ENCODE peak calls at places on chromosomes 16 and 17, in eight cellular contexts. X is AG09309, Y is RWPE2, T is astrocyte, K is A549, I is upper lobe of right lung, D is epithelial cell of esophagus, B is NB4. R is an unnamed sample.
A peak's percentile ranks its signal among the peaks of the same experiment; 100 is the strongest.

GRCh38 chr17:2337811-2338657 is 733 bp downstream of the SGSM2 start:
- DNase-seq in K (peak; percentile 91), D (peak; percentile 65), X (no peak), Y (peak; percentile 66), B (peak; percentile 68), I (peak; percentile 87), T (peak; percentile 32), R (no peak)

GRCh38 chr17:47239663-47240374 is 13.8 kb upstream of the ITGB3 start:
- DNase-seq in Y (peak; percentile 94), I (no peak), X (peak; percentile 96), B (peak; percentile 80), K (peak; percentile 50), D (peak; percentile 92), T (peak; percentile 96), R (no peak)

GRCh38 chr17:64103751-64104364 is 26.1 kb downstream of the ERN1 start:
- DNase-seq in B (peak; percentile 91), T (peak; percentile 54), Y (no peak), I (no peak), D (peak; percentile 56), K (no peak), X (no peak), R (no peak)

GRCh38 chr16:13873835-13874438 is 46.0 kb upstream of the ERCC4 start:
- DNase-seq in K (peak; percentile 29), B (peak; percentile 37), X (no peak), Y (no peak), T (no peak), D (peak; percentile 27), I (no peak), R (no peak)

GRCh38 chr17:19663097-19663496 is 14.5 kb downstream of the ALDH3A2 start:
- DNase-seq in T (no peak), X (no peak), D (no peak), B (no peak), K (no peak), I (no peak), Y (no peak), R (no peak)

GRCh38 chr16:23081675-23082119 is 67.6 kb downstream of the USP31 start:
- DNase-seq in I (no peak), T (peak; percentile 87), B (no peak), D (peak; percentile 89), K (peak; percentile 23), X (peak; percentile 83), Y (no peak), R (no peak)

GRCh38 chr16:12271006-12271405 is 294.5 kb downstream of the SNX29 start:
- DNase-seq in B (peak; percentile 47), T (peak; percentile 34), I (no peak), X (no peak), Y (no peak), D (peak; percentile 14), K (no peak), R (no peak)

GRCh38 chr17:81012574-81013447 is 21.2 kb downstream of the CHMP6 start:
- DNase-seq in I (peak; percentile 46), D (no peak), X (no peak), T (no peak), Y (no peak), K (no peak), B (no peak), R (no peak)

GRCh38 chr16:89917773-89918452 is 749 bp upstream of the MC1R start:
- DNase-seq in X (no peak), I (peak; percentile 89), Y (peak; percentile 89), B (peak; percentile 96), D (peak; percentile 86), T (peak; percentile 80), K (peak; percentile 76), R (no peak)

GRCh38 chr16:57255686-57256415 is 10.8 kb downstream of the ARL2BP start:
- DNase-seq in I (no peak), T (no peak), Y (no peak), B (no peak), X (no peak), D (peak; percentile 91), K (no peak), R (no peak)

GRCh38 chr17:65368341-65368740 is 193.1 kb downstream of the AXIN2 start:
- DNase-seq in Y (no peak), K (no peak), I (no peak), D (no peak), T (no peak), B (no peak), X (no peak), R (no peak)

GRCh38 chr17:80855968-80856862 is 135.4 kb upstream of the CHMP6 start:
- DNase-seq in T (peak; percentile 99), D (peak; percentile 99), K (peak; percentile 96), B (peak; percentile 90), X (peak; percentile 98), Y (peak; percentile 97), I (no peak), R (no peak)

GRCh38 chr16:84973226-84973625 is 38.1 kb downstream of the ZDHHC7 start:
- DNase-seq in T (no peak), K (no peak), D (no peak), B (no peak), Y (no peak), I (no peak), X (no peak), R (no peak)

GRCh38 chr17:17042851-17043667 is 802 bp downstream of the MPRIP start:
- DNase-seq in X (no peak), I (peak; percentile 70), B (peak; percentile 45), D (peak; percentile 70), K (no peak), Y (peak; percentile 49), T (no peak), R (no peak)

GRCh38 chr17:32931686-32932085 is 3.7 kb downstream of the TMEM98 start:
- DNase-seq in B (no peak), D (peak; percentile 81), K (no peak), Y (no peak), T (peak; percentile 41), X (no peak), I (no peak), R (no peak)

GRCh38 chr17:33989357-33990148 is 265.5 kb upstream of the CCL2 start:
- DNase-seq in B (no peak), X (no peak), T (no peak), K (no peak), D (no peak), Y (no peak), I (no peak), R (no peak)

GRCh38 chr16:4846503-4846900 is 586 bp downstream of the GLYR1 start:
- DNase-seq in B (peak; percentile 74), Y (no peak), D (peak; percentile 73), I (peak; percentile 81), T (peak; percentile 60), X (peak; percentile 23), K (no peak), R (no peak)

GRCh38 chr17:47987240-47987835 is 16.4 kb downstream of the CDK5RAP3 start:
- DNase-seq in K (no peak), D (no peak), I (no peak), B (no peak), Y (no peak), X (no peak), T (peak; percentile 44), R (peak; percentile 61)

GRCh38 chr17:81917565-81918332 is at the start of gene SIRT7:
- DNase-seq in Y (no peak), X (no peak), D (peak; percentile 76), T (no peak), K (peak; percentile 97), I (peak; percentile 90), B (peak; percentile 82), R (no peak)

GRCh38 chr16:86199871-86200700 is 301.1 kb downstream of the IRF8 start:
- DNase-seq in I (no peak), B (no peak), X (no peak), D (no peak), Y (no peak), K (no peak), T (no peak), R (no peak)
- H3K4me3 ChIP-seq in I (peak overlapping the region; percentile 32), B (no peak overlapping the region), X (no peak overlapping the region), D (no peak overlapping the region), Y (no peak overlapping the region), K (no peak overlapping the region), T (no peak overlapping the region), R (no peak overlapping the region)

GRCh38 chr16:54071516-54071915 is 215.1 kb downstream of the IRX3 start:
- DNase-seq in X (no peak), B (no peak), K (no peak), Y (no peak), D (no peak), T (no peak), I (no peak), R (no peak)

GRCh38 chr16:54068212-54068611 is 218.4 kb downstream of the IRX3 start:
- DNase-seq in Y (no peak), K (no peak), I (no peak), B (no peak), D (no peak), X (no peak), T (no peak), R (no peak)

GRCh38 chr16:54070944-54071343 is 215.6 kb downstream of the IRX3 start:
- DNase-seq in K (no peak), I (no peak), X (no peak), B (peak; percentile 71), Y (no peak), T (no peak), D (no peak), R (no peak)

GRCh38 chr16:54067317-54068065 is 219.1 kb downstream of the IRX3 start:
- DNase-seq in D (no peak), X (no peak), I (no peak), K (no peak), B (no peak), Y (no peak), T (no peak), R (peak; percentile 34)

GRCh38 chr16:54069601-54070239 is 216.9 kb downstream of the IRX3 start:
- DNase-seq in K (no peak), T (no peak), X (no peak), D (no peak), Y (no peak), B (no peak), I (no peak), R (no peak)
- TF ChIP-seq CTCF in K (no peak), T (no peak), X (no peak), D (no peak), Y (no peak), B (no peak), I (no peak), R (no peak)

GRCh38 chr17:4560837-4561241 is 462 bp upstream of the GGT6 start:
- DNase-seq in Y (no peak), K (no peak), T (no peak), D (no peak), X (no peak), I (peak; percentile 61), B (no peak), R (no peak)
- H3K4me3 ChIP-seq in Y (no peak overlapping the region), K (no peak overlapping the region), T (no peak overlapping the region), D (no peak overlapping the region), X (no peak overlapping the region), I (no peak overlapping the region), B (no peak overlapping the region), R (no peak overlapping the region)

DNA sequence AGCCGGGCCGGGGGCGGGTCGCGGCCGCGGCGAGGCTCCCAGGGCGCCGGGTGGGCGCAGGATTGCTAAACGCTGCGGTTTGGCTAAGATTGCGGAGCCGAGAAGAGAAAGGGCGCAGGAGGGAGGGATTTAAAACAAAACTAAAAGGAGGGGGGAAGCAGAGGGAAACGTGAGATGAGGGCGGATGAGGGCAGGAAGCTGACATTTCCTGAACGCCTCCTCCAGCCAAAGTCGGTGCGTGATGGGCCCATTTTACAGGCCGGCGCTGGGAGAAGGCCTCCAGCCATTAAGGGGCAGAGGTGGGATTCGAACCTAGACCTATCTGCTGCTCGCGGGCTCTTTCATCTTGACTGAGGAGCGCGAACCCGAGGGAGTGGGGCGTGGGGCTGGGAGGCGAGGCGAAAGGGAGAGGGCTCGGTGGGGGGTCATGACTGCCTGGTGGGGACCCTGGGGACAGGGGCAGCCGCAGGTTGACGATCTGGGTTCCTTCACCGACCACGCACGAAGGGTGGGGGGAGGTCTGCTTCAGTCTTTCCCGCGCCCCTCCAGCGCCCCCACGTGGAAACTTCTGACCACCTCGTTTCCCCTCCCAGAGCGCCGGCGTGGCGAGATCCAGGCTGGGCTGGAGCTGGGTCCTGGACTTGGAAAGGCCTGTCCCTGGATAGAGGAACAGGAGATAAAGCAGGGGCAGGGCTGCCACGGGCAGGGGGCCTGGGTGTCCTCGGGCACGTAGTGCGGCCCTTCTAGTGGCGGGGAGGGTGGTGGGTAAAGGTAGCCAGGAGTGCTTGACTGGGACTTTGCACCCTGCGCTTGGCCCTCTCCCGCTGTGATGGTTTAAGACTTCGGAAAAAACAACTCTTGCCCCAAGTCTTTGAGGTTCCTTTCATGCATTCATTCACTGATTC is 3.8 kb upstream of the TAC4 start:
- DNase-seq in X (peak; percentile 20), K (peak; percentile 66), D (peak; percentile 33), T (peak; percentile 55), B (peak; percentile 87), Y (no peak), I (peak; percentile 90), R (no peak)
- TF ChIP-seq CTCF in X (peak; percentile 82), K (peak; percentile 90), D (peak; percentile 53), T (peak; percentile 34), B (peak; percentile 56), Y (peak; percentile 64), I (peak; percentile 71), R (peak; percentile 42)

R was measured in LNCaP clone FGC.